ENCODE peak calls at places on chromosomes 5 and 9, in four cellular contexts. One of them, this sample, is unnamed.

GRCh38 chr5:137453476-137454080 is 45.5 kb downstream of the SPOCK1 start:
- DNase-seq in K562: no peak
- DNase-seq in HepG2: peak; percentile 5
- DNase-seq in H1: no peak
- DNase-seq in this sample: no peak

GRCh38 chr5:68088302-68088701 is 127.3 kb upstream of the PIK3R1 start:
- DNase-seq in K562: no peak
- DNase-seq in HepG2: no peak
- DNase-seq in H1: no peak
- DNase-seq in this sample: no peak

GRCh38 chr5:141223112-141223783 is at the start of gene PCDHB14:
- DNase-seq in H1: no peak
- DNase-seq in HepG2: peak; percentile 45
- DNase-seq in K562: peak; percentile 8
- DNase-seq in this sample: no peak

GRCh38 chr5:8458038-8458383 is 589.1 kb downstream of the MTRR start:
- DNase-seq in H1: no peak
- DNase-seq in K562: no peak
- DNase-seq in HepG2: no peak
- DNase-seq in this sample: no peak

GRCh38 chr5:1878050-1878849 is 4.5 kb downstream of the IRX4 start:
- DNase-seq in H1: peak; percentile 74
- DNase-seq in HepG2: no peak
- DNase-seq in K562: no peak
- DNase-seq in this sample: no peak

GRCh38 chr9:131276891-131277672 is 772 bp upstream of the FAM78A start:
- DNase-seq in H1: no peak
- DNase-seq in K562: peak; percentile 98
- DNase-seq in HepG2: no peak
- DNase-seq in this sample: no peak

GRCh38 chr9:86669442-86669841 is 277.9 kb downstream of the GAS1 start:
- DNase-seq in HepG2: no peak
- DNase-seq in H1: no peak
- DNase-seq in K562: no peak
- DNase-seq in this sample: no peak

GRCh38 chr9:130857864-130858730 is 23.0 kb downstream of the ABL1 start:
- DNase-seq in HepG2: no peak
- DNase-seq in K562: peak; percentile 60
- DNase-seq in H1: no peak
- DNase-seq in this sample: no peak

GRCh38 chr9:113738898-113739604 is 137.1 kb upstream of the ZNF618 start:
- DNase-seq in HepG2: no peak
- DNase-seq in K562: no peak
- DNase-seq in H1: no peak
- DNase-seq in this sample: no peak

GRCh38 chr5:115160975-115161475 is 8.7 kb downstream of the TRIM36 start:
- DNase-seq in H1: no peak
- DNase-seq in K562: no peak
- DNase-seq in HepG2: no peak
- DNase-seq in this sample: no peak

DNA sequence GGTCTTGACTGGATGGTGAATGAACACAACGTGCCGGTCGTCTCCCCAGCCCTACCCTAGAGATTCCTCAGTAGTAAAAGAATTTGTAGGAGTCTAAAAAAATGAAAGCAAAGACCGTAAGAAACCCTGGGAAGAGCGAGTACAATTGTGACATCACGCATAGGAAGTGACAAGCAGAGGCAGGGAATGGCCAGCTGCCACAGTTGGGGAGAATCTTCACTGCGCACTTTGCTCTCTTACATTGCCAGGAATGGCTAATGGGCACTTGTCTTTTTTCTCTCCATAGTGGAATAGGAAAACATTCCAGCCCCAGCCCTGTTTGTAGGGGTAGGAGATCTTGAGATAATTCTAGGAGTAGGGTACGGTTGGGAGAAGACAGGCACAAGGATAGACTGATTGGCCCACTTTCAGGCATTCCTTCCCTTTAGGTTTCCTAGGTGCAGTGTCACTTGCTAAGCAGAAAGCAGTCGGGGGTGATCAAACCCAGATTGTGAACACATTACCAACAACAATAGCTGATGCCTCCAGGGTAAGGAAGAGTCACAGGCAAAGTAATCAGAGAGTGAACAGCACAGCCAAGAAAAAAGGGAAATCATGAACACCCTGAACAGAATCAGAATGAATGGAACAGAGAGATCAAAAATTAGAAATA is 302.7 kb downstream of the MAN2A1 start:
- DNase-seq in K562: no peak
- DNase-seq in HepG2: no peak
- DNase-seq in H1: no peak
- DNase-seq in this sample: no peak
- TF ChIP-seq CBX5 in K562: no peak
- TF ChIP-seq CBX5 in HepG2: no peak
- TF ChIP-seq CBX5 in H1: no peak
- TF ChIP-seq CBX5 in this sample: no peak

GRCh38 chr5:171808453-171808852 is 22.8 kb downstream of the SMIM23 start:
- DNase-seq in H1: no peak
- DNase-seq in HepG2: no peak
- DNase-seq in K562: no peak
- DNase-seq in this sample: no peak

GRCh38 chr5:171801839-171802238 is 16.2 kb downstream of the SMIM23 start:
- DNase-seq in K562: no peak
- DNase-seq in H1: no peak
- DNase-seq in HepG2: no peak
- DNase-seq in this sample: no peak

GRCh38 chr5:171810217-171810616 is 24.6 kb downstream of the SMIM23 start:
- DNase-seq in HepG2: no peak
- DNase-seq in H1: no peak
- DNase-seq in K562: no peak
- DNase-seq in this sample: no peak

GRCh38 chr5:171808951-171809350 is 23.3 kb downstream of the SMIM23 start:
- DNase-seq in K562: no peak
- DNase-seq in H1: no peak
- DNase-seq in HepG2: no peak
- DNase-seq in this sample: no peak

DNA sequence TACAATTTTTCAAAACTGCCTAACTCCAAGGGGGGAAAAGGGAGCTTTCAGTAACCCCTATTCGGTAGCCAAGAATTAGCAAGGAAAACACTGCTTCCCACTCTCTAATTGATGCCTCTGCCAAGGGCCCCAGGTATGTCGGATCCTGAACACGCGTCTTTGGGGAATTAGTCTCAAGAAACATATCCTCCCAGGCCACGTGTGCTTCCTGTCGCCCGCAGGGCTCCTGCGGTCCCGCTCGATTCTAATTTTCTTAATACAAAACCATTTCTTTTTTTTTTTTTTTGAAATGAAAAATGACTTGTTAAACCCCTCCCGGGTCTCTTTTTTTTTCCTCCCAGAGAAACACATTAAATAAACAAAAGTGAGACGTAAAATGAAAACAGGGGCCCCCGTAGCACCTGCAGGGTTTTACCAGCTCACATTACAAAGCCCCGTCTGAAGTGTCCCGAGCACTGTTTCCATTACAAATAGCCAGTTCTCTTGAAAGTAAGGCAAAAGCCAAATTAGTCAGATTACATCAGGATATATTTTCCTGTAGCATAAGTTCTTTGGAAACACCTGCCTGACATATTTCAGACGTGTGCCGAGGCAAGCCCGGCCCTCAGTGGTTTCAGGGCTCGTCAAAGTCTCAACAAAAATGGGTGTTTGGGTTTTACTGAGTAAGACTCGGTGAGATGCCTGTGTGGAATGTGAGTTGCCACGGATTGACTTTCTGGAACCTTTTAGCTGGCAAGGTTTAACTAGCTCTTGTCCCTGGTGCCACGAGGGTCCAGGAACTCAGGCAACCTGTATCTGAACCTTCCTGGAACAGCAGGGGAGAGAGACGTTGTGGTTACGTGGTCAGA is 21.6 kb downstream of the SMIM23 start:
- DNase-seq in K562: no peak
- DNase-seq in H1: no peak
- DNase-seq in HepG2: no peak
- DNase-seq in this sample: no peak
- TF ChIP-seq SIN3A in K562: no peak
- TF ChIP-seq SIN3A in H1: no peak
- TF ChIP-seq SIN3A in HepG2: no peak
- TF ChIP-seq SIN3A in this sample: no peak

GRCh38 chr5:56327810-56328209 is 94.7 kb upstream of the ANKRD55 start:
- DNase-seq in HepG2: no peak
- DNase-seq in K562: no peak
- DNase-seq in H1: no peak
- DNase-seq in this sample: peak; percentile 19
- H3K9me3 ChIP-seq in HepG2: no peaks in the 10 kb centered on the region
- H3K9me3 ChIP-seq in K562: no peaks in the 10 kb centered on the region
- H3K9me3 ChIP-seq in H1: no peaks in the 10 kb centered on the region
- H3K9me3 ChIP-seq in this sample: no peaks in the 10 kb centered on the region

GRCh38 chr5:108025009-108025408 is 354.3 kb upstream of the EFNA5 start:
- DNase-seq in K562: no peak
- DNase-seq in H1: no peak
- DNase-seq in HepG2: no peak
- DNase-seq in this sample: no peak

GRCh38 chr5:108025957-108026356 is 355.2 kb upstream of the EFNA5 start:
- DNase-seq in K562: no peak
- DNase-seq in H1: no peak
- DNase-seq in HepG2: no peak
- DNase-seq in this sample: no peak

GRCh38 chr5:108028411-108028810 is 353.5 kb downstream of the FBXL17 start:
- DNase-seq in K562: no peak
- DNase-seq in H1: no peak
- DNase-seq in HepG2: no peak
- DNase-seq in this sample: no peak

GRCh38 chr5:108028883-108029282 is 353.0 kb downstream of the FBXL17 start:
- DNase-seq in HepG2: no peak
- DNase-seq in K562: no peak
- DNase-seq in H1: no peak
- DNase-seq in this sample: no peak
- TF ChIP-seq CBX5 in HepG2: no peak
- TF ChIP-seq CBX5 in K562: no peak
- TF ChIP-seq CBX5 in H1: no peak
- TF ChIP-seq CBX5 in this sample: no peak

GRCh38 chr9:77616191-77616590 is 31.9 kb downstream of the GNA14 start:
- DNase-seq in H1: no peak
- DNase-seq in K562: no peak
- DNase-seq in HepG2: no peak
- DNase-seq in this sample: no peak
- TF ChIP-seq SIN3A in H1: no peak
- TF ChIP-seq SIN3A in K562: no peak
- TF ChIP-seq SIN3A in HepG2: no peak
- TF ChIP-seq SIN3A in this sample: no peak

GRCh38 chr5:3517331-3517730 is 78.3 kb upstream of the IRX1 start:
- DNase-seq in H1: no peak
- DNase-seq in K562: no peak
- DNase-seq in HepG2: no peak
- DNase-seq in this sample: no peak
- H3K9me3 ChIP-seq in H1: no peaks in the 10 kb centered on the region
- H3K9me3 ChIP-seq in K562: no peaks in the 10 kb centered on the region
- H3K9me3 ChIP-seq in HepG2: no peaks in the 10 kb centered on the region
- H3K9me3 ChIP-seq in this sample: no peaks in the 10 kb centered on the region